ENCODE peak calls at places on chromosomes 1 and 21, in seven cellular contexts. One of them, this sample, is unnamed.
A peak's percentile ranks its signal among the peaks of the same experiment; 100 is the strongest.

GRCh38 chr1:47501069-47501468 is 63.2 kb downstream of the FOXD2 start:
- DNase-seq in mesothelial cell of epicardium: no peak
- DNase-seq in iPS-NIHi11: no peak
- DNase-seq in heart left ventricle: no peak
- DNase-seq in PC-9: no peak
- DNase-seq in stimulated activated CD4-positive, alpha-beta T cell treated with anti-CD3 and anti-CD28 coated beads, Interleukin-2, amount 100 ng/mL, for 48 hours: no peak
- DNase-seq in C1 segment of cervical spinal cord: no peak
- DNase-seq in this sample: no peak

GRCh38 chr1:80540149-80540548 is 1260.6 kb upstream of the ADGRL2 start:
- DNase-seq in mesothelial cell of epicardium: no peak
- DNase-seq in C1 segment of cervical spinal cord: no peak
- DNase-seq in heart left ventricle: no peak
- DNase-seq in iPS-NIHi11: no peak
- DNase-seq in PC-9: no peak
- DNase-seq in stimulated activated CD4-positive, alpha-beta T cell treated with anti-CD3 and anti-CD28 coated beads, Interleukin-2, amount 100 ng/mL, for 48 hours: no peak
- DNase-seq in this sample: no peak

GRCh38 chr1:207923561-207923960 is 12.6 kb upstream of the CD34 start:
- DNase-seq in heart left ventricle: no peak
- DNase-seq in iPS-NIHi11: no peak
- DNase-seq in mesothelial cell of epicardium: no peak
- DNase-seq in C1 segment of cervical spinal cord: no peak
- DNase-seq in PC-9: no peak
- DNase-seq in stimulated activated CD4-positive, alpha-beta T cell treated with anti-CD3 and anti-CD28 coated beads, Interleukin-2, amount 100 ng/mL, for 48 hours: no peak
- DNase-seq in this sample: no peak

GRCh38 chr1:107782192-107782845 is 182.7 kb downstream of the VAV3 start:
- DNase-seq in PC-9: peak; percentile 11
- DNase-seq in mesothelial cell of epicardium: no peak
- DNase-seq in heart left ventricle: no peak
- DNase-seq in C1 segment of cervical spinal cord: no peak
- DNase-seq in iPS-NIHi11: peak; percentile 26
- DNase-seq in stimulated activated CD4-positive, alpha-beta T cell treated with anti-CD3 and anti-CD28 coated beads, Interleukin-2, amount 100 ng/mL, for 48 hours: peak; percentile 56
- DNase-seq in this sample: peak; percentile 56

GRCh38 chr1:14924455-14925325 is 228.9 kb upstream of the TMEM51 start:
- DNase-seq in stimulated activated CD4-positive, alpha-beta T cell treated with anti-CD3 and anti-CD28 coated beads, Interleukin-2, amount 100 ng/mL, for 48 hours: no peak
- DNase-seq in heart left ventricle: peak; percentile 79
- DNase-seq in C1 segment of cervical spinal cord: no peak
- DNase-seq in PC-9: peak; percentile 43
- DNase-seq in iPS-NIHi11: peak; percentile 78
- DNase-seq in mesothelial cell of epicardium: no peak
- DNase-seq in this sample: peak; percentile 55

GRCh38 chr21:17045214-17045835 is 467.5 kb upstream of the CXADR start:
- DNase-seq in iPS-NIHi11: peak; percentile 27
- DNase-seq in stimulated activated CD4-positive, alpha-beta T cell treated with anti-CD3 and anti-CD28 coated beads, Interleukin-2, amount 100 ng/mL, for 48 hours: no peak
- DNase-seq in heart left ventricle: no peak
- DNase-seq in C1 segment of cervical spinal cord: no peak
- DNase-seq in mesothelial cell of epicardium: no peak
- DNase-seq in PC-9: no peak
- DNase-seq in this sample: peak; percentile 24

GRCh38 chr1:218347713-218348627 is 2.8 kb downstream of the TGFB2 start:
- DNase-seq in PC-9: peak; percentile 45
- DNase-seq in iPS-NIHi11: no peak
- DNase-seq in mesothelial cell of epicardium: no peak
- DNase-seq in heart left ventricle: no peak
- DNase-seq in stimulated activated CD4-positive, alpha-beta T cell treated with anti-CD3 and anti-CD28 coated beads, Interleukin-2, amount 100 ng/mL, for 48 hours: no peak
- DNase-seq in C1 segment of cervical spinal cord: no peak
- DNase-seq in this sample: no peak

GRCh38 chr21:42145569-42146250 is 73.2 kb upstream of the ABCG1 start:
- DNase-seq in stimulated activated CD4-positive, alpha-beta T cell treated with anti-CD3 and anti-CD28 coated beads, Interleukin-2, amount 100 ng/mL, for 48 hours: peak; percentile 54
- DNase-seq in iPS-NIHi11: peak; percentile 95
- DNase-seq in mesothelial cell of epicardium: no peak
- DNase-seq in C1 segment of cervical spinal cord: peak; percentile 51
- DNase-seq in PC-9: peak; percentile 44
- DNase-seq in heart left ventricle: peak; percentile 73
- DNase-seq in this sample: peak; percentile 54

GRCh38 chr1:18434041-18434440 is 46.7 kb upstream of the KLHDC7A start:
- DNase-seq in C1 segment of cervical spinal cord: no peak
- DNase-seq in iPS-NIHi11: no peak
- DNase-seq in mesothelial cell of epicardium: no peak
- DNase-seq in stimulated activated CD4-positive, alpha-beta T cell treated with anti-CD3 and anti-CD28 coated beads, Interleukin-2, amount 100 ng/mL, for 48 hours: no peak
- DNase-seq in PC-9: no peak
- DNase-seq in heart left ventricle: no peak
- DNase-seq in this sample: no peak

GRCh38 chr1:158112994-158113758 is 67.5 kb upstream of the CD1D start:
- DNase-seq in iPS-NIHi11: peak; percentile 86
- DNase-seq in C1 segment of cervical spinal cord: peak; percentile 25
- DNase-seq in heart left ventricle: peak; percentile 68
- DNase-seq in PC-9: no peak
- DNase-seq in stimulated activated CD4-positive, alpha-beta T cell treated with anti-CD3 and anti-CD28 coated beads, Interleukin-2, amount 100 ng/mL, for 48 hours: peak; percentile 5
- DNase-seq in mesothelial cell of epicardium: no peak
- DNase-seq in this sample: peak; percentile 10

GRCh38 chr1:17615157-17615556 is 75.7 kb downstream of the ARHGEF10L start:
- DNase-seq in PC-9: no peak
- DNase-seq in heart left ventricle: no peak
- DNase-seq in C1 segment of cervical spinal cord: no peak
- DNase-seq in mesothelial cell of epicardium: no peak
- DNase-seq in iPS-NIHi11: no peak
- DNase-seq in stimulated activated CD4-positive, alpha-beta T cell treated with anti-CD3 and anti-CD28 coated beads, Interleukin-2, amount 100 ng/mL, for 48 hours: no peak
- DNase-seq in this sample: no peak

GRCh38 chr21:35294231-35294898 is 245.3 kb upstream of the RUNX1 start:
- DNase-seq in C1 segment of cervical spinal cord: no peak
- DNase-seq in iPS-NIHi11: peak; percentile 12
- DNase-seq in heart left ventricle: no peak
- DNase-seq in PC-9: no peak
- DNase-seq in stimulated activated CD4-positive, alpha-beta T cell treated with anti-CD3 and anti-CD28 coated beads, Interleukin-2, amount 100 ng/mL, for 48 hours: no peak
- DNase-seq in mesothelial cell of epicardium: no peak
- DNase-seq in this sample: no peak

GRCh38 chr1:41102208-41102607 is 80.7 kb upstream of the SLFNL1 start:
- DNase-seq in PC-9: peak; percentile 41
- DNase-seq in iPS-NIHi11: peak; percentile 38
- DNase-seq in mesothelial cell of epicardium: no peak
- DNase-seq in heart left ventricle: peak; percentile 88
- DNase-seq in stimulated activated CD4-positive, alpha-beta T cell treated with anti-CD3 and anti-CD28 coated beads, Interleukin-2, amount 100 ng/mL, for 48 hours: no peak
- DNase-seq in C1 segment of cervical spinal cord: no peak
- DNase-seq in this sample: peak; percentile 98

GRCh38 chr1:246794261-246795093 is 70.3 kb downstream of the SCCPDH start:
- DNase-seq in stimulated activated CD4-positive, alpha-beta T cell treated with anti-CD3 and anti-CD28 coated beads, Interleukin-2, amount 100 ng/mL, for 48 hours: no peak
- DNase-seq in C1 segment of cervical spinal cord: no peak
- DNase-seq in mesothelial cell of epicardium: no peak
- DNase-seq in PC-9: peak; percentile 45
- DNase-seq in iPS-NIHi11: peak; percentile 34
- DNase-seq in heart left ventricle: no peak
- DNase-seq in this sample: peak; percentile 60

GRCh38 chr1:58546520-58547308 is at the start of gene OMA1:
- DNase-seq in iPS-NIHi11: peak; percentile 98
- DNase-seq in heart left ventricle: peak; percentile 99
- DNase-seq in PC-9: peak; percentile 98
- DNase-seq in stimulated activated CD4-positive, alpha-beta T cell treated with anti-CD3 and anti-CD28 coated beads, Interleukin-2, amount 100 ng/mL, for 48 hours: peak; percentile 96
- DNase-seq in mesothelial cell of epicardium: peak; percentile 94
- DNase-seq in C1 segment of cervical spinal cord: peak; percentile 93
- DNase-seq in this sample: peak; percentile 98